ENCODE peak calls at places on chromosomes 11 and 22, in four cellular contexts. G, Q, C and A are unnamed samples.

GRCh38 chr11:34454308-34455032 is 15.7 kb downstream of the CAT start:
- DNase-seq in C (no peak), G (no peak), Q (no peak), A (no peak)

GRCh38 chr22:38126928-38127668 is 16.6 kb upstream of the BAIAP2L2 start:
- DNase-seq in Q (no peak), C (no peak), G (no peak), A (no peak)

GRCh38 chr22:27358096-27358870 is 443.3 kb downstream of the MN1 start:
- DNase-seq in C (no peak), Q (no peak), G (no peak), A (no peak)

GRCh38 chr11:1913271-1914060 is 6.0 kb upstream of the TNNT3 start:
- DNase-seq in Q (no peak), C (no peak), G (no peak), A (no peak)

GRCh38 chr11:86174101-86175046 is 70.2 kb upstream of the EED start:
- DNase-seq in G (no peak), Q (no peak), C (no peak), A (no peak)

GRCh38 chr11:111878385-111878765 is 590 bp downstream of the FDXACB1 start:
- DNase-seq in G (no peak), C (no peak), Q (no peak), A (peak; percentile 41)

GRCh38 chr11:111429066-111429506 is 50.0 kb upstream of the POU2AF1 start:
- DNase-seq in Q (no peak), C (peak; percentile 73), G (peak; percentile 35), A (peak; percentile 48)

GRCh38 chr11:75524576-75525432 is 937 bp downstream of the GDPD5 start:
- DNase-seq in G (peak; percentile 42), Q (peak; percentile 15), C (no peak), A (peak; percentile 11)

GRCh38 chr11:15006139-15006759 is 34.1 kb upstream of the CALCA start:
- DNase-seq in C (peak; percentile 73), G (peak; percentile 6), Q (no peak), A (peak; percentile 84)

GRCh38 chr11:64803846-64804345 is 882 bp upstream of the MAP4K2 start:
- DNase-seq in G (no peak), Q (no peak), C (no peak), A (no peak)

GRCh38 chr11:120519474-120519873 is 7.9 kb downstream of the GRIK4 start:
- DNase-seq in G (no peak), C (no peak), Q (no peak), A (no peak)